ENCODE peak calls at places on chromosomes 5 and 9, in six cellular contexts. One of them, this sample, is unnamed.

GRCh38 chr5:74956278-74956677 is 90.1 kb upstream of the FAM169A start:
- DNase-seq in choroid plexus epithelial cell: no peak
- DNase-seq in H7: no peak
- DNase-seq in ACHN: no peak
- DNase-seq in HFF-Myc: no peak
- DNase-seq in GM10248: no peak
- DNase-seq in this sample: no peak

GRCh38 chr5:145872486-145872885 is 328 bp downstream of the GRXCR2 start:
- DNase-seq in choroid plexus epithelial cell: no peak
- DNase-seq in H7: no peak
- DNase-seq in ACHN: no peak
- DNase-seq in HFF-Myc: no peak
- DNase-seq in GM10248: no peak
- DNase-seq in this sample: no peak

GRCh38 chr9:137064027-137064879 is 6.1 kb downstream of the SAPCD2 start:
- DNase-seq in choroid plexus epithelial cell: peak
- DNase-seq in H7: peak
- DNase-seq in ACHN: peak
- DNase-seq in HFF-Myc: no peak
- DNase-seq in GM10248: peak
- DNase-seq in this sample: peak

GRCh38 chr5:114377946-114378345 is 16.1 kb downstream of the KCNN2 start:
- DNase-seq in choroid plexus epithelial cell: no peak
- DNase-seq in H7: no peak
- DNase-seq in ACHN: no peak
- DNase-seq in HFF-Myc: no peak
- DNase-seq in GM10248: no peak
- DNase-seq in this sample: no peak

GRCh38 chr5:178548751-178549150 is 41.4 kb downstream of the COL23A1 start:
- DNase-seq in choroid plexus epithelial cell: no peak
- DNase-seq in H7: no peak
- DNase-seq in ACHN: peak
- DNase-seq in HFF-Myc: no peak
- DNase-seq in GM10248: no peak
- DNase-seq in this sample: no peak

GRCh38 chr5:82405618-82406199 is 127.6 kb upstream of the RPS23 start:
- DNase-seq in choroid plexus epithelial cell: peak
- DNase-seq in H7: no peak
- DNase-seq in ACHN: peak
- DNase-seq in HFF-Myc: no peak
- DNase-seq in GM10248: no peak
- DNase-seq in this sample: no peak

GRCh38 chr9:81575976-81576375 is 113.4 kb downstream of the TLE1 start:
- DNase-seq in choroid plexus epithelial cell: peak
- DNase-seq in H7: no peak
- DNase-seq in ACHN: no peak
- DNase-seq in HFF-Myc: no peak
- DNase-seq in GM10248: no peak
- DNase-seq in this sample: no peak

GRCh38 chr9:34484678-34485077 is 26.1 kb downstream of the DNAI1 start:
- DNase-seq in choroid plexus epithelial cell: no peak
- DNase-seq in H7: no peak
- DNase-seq in ACHN: no peak
- DNase-seq in HFF-Myc: no peak
- DNase-seq in GM10248: no peak
- DNase-seq in this sample: no peak

GRCh38 chr5:84564311-84564710 is 179.6 kb upstream of the EDIL3 start:
- DNase-seq in choroid plexus epithelial cell: no peak
- DNase-seq in H7: no peak
- DNase-seq in ACHN: no peak
- DNase-seq in HFF-Myc: no peak
- DNase-seq in GM10248: no peak
- DNase-seq in this sample: no peak

GRCh38 chr5:137316346-137316736 is 182.8 kb downstream of the SPOCK1 start:
- DNase-seq in choroid plexus epithelial cell: peak
- DNase-seq in H7: no peak
- DNase-seq in ACHN: no peak
- DNase-seq in HFF-Myc: no peak
- DNase-seq in GM10248: no peak
- DNase-seq in this sample: no peak

GRCh38 chr5:6745706-6746217 is 32.5 kb downstream of the TENT4A start:
- DNase-seq in choroid plexus epithelial cell: peak
- DNase-seq in H7: peak
- DNase-seq in ACHN: peak
- DNase-seq in HFF-Myc: no peak
- DNase-seq in GM10248: peak
- DNase-seq in this sample: no peak

GRCh38 chr9:116646661-116647514 is 40.2 kb upstream of the TRIM32 start:
- DNase-seq in choroid plexus epithelial cell: peak
- DNase-seq in H7: peak
- DNase-seq in ACHN: peak
- DNase-seq in HFF-Myc: no peak
- DNase-seq in GM10248: no peak
- DNase-seq in this sample: no peak

GRCh38 chr5:66864240-66864884 is 268.2 kb downstream of the MAST4 start:
- DNase-seq in choroid plexus epithelial cell: peak
- DNase-seq in H7: no peak
- DNase-seq in ACHN: no peak
- DNase-seq in HFF-Myc: peak
- DNase-seq in GM10248: peak
- DNase-seq in this sample: no peak

GRCh38 chr5:103223031-103223955 is 35.3 kb upstream of the MACIR start:
- DNase-seq in choroid plexus epithelial cell: no peak
- DNase-seq in H7: peak
- DNase-seq in ACHN: no peak
- DNase-seq in HFF-Myc: no peak
- DNase-seq in GM10248: no peak
- DNase-seq in this sample: no peak